ENCODE peak calls at places on chromosomes 2 and 18, in eight cellular contexts. Y is K562, X is Peyer's patch, U is transverse colon, V is testis, S is IMR-90, A is suprapubic skin, T is breast epithelium. J is an unnamed sample.
A peak's percentile ranks its signal among the peaks of the same experiment; 100 is the strongest.

GRCh38 chr2:218291318-218291933 is 877 bp downstream of the TMBIM1 start:
- DNase-seq in Y (no peak), X (peak; percentile 63), U (no peak), V (no peak), S (peak; percentile 31), A (peak; percentile 63), T (no peak), J (no peak)

GRCh38 chr2:38060206-38060605 is 15.7 kb downstream of the CYP1B1 start:
- DNase-seq in Y (no peak), X (no peak), U (no peak), V (no peak), S (no peak), A (no peak), T (no peak), J (no peak)

GRCh38 chr18:48945953-48946217 is 4.9 kb downstream of the SMAD7 start:
- DNase-seq in Y (no peak), X (no peak), U (no peak), V (no peak), S (no peak), A (no peak), T (no peak), J (no peak)

GRCh38 chr2:136284226-136285119 is 166.5 kb upstream of the CXCR4 start:
- DNase-seq in Y (no peak), X (no peak), U (no peak), V (no peak), S (no peak), A (no peak), T (no peak), J (no peak)

GRCh38 chr2:23561088-23561487 is 176.1 kb downstream of the KLHL29 start:
- DNase-seq in Y (no peak), X (no peak), U (no peak), V (no peak), S (peak; percentile 54), A (no peak), T (no peak), J (peak; percentile 55)

GRCh38 chr2:118576109-118576855 is 271.2 kb downstream of the EN1 start:
- DNase-seq in Y (no peak), X (no peak), U (no peak), V (no peak), S (no peak), A (no peak), T (no peak), J (no peak)

GRCh38 chr18:22694954-22695353 is 238.2 kb upstream of the RBBP8 start:
- DNase-seq in Y (peak; percentile 53), X (peak; percentile 52), U (no peak), V (no peak), S (peak; percentile 98), A (no peak), T (no peak), J (peak; percentile 91)

GRCh38 chr2:218354850-218355443 is 1.7 kb upstream of the CATIP start:
- DNase-seq in Y (no peak), X (peak; percentile 76), U (peak; percentile 26), V (peak; percentile 70), S (no peak), A (no peak), T (no peak), J (no peak)

GRCh38 chr2:207470700-207471070 is 59.1 kb upstream of the CREB1 start:
- DNase-seq in Y (no peak), X (no peak), U (no peak), V (no peak), S (no peak), A (no peak), T (no peak), J (no peak)

GRCh38 chr2:136115183-136115751 is 2.7 kb downstream of the CXCR4 start:
- DNase-seq in Y (no peak), X (peak; percentile 76), U (no peak), V (no peak), S (no peak), A (no peak), T (no peak), J (no peak)

GRCh38 chr2:162123806-162124758 is 28.0 kb downstream of the GCG start:
- DNase-seq in Y (peak; percentile 67), X (no peak), U (no peak), V (no peak), S (peak; percentile 63), A (no peak), T (no peak), J (no peak)

GRCh38 chr2:169351725-169352124 is 10.6 kb downstream of the LRP2 start:
- DNase-seq in Y (no peak), X (no peak), U (no peak), V (no peak), S (no peak), A (no peak), T (no peak), J (no peak)

GRCh38 chr2:239991689-239992314 is 33.3 kb downstream of the NDUFA10 start:
- DNase-seq in Y (peak; percentile 45), X (no peak), U (no peak), V (peak; percentile 49), S (peak; percentile 68), A (no peak), T (no peak), J (peak; percentile 35)

GRCh38 chr2:197615033-197615652 is 60.2 kb downstream of the RFTN2 start:
- DNase-seq in Y (no peak), X (no peak), U (peak; percentile 52), V (no peak), S (no peak), A (no peak), T (no peak), J (no peak)

GRCh38 chr2:215684448-215685217 is 248.8 kb upstream of the FN1 start:
- DNase-seq in Y (peak; percentile 25), X (no peak), U (no peak), V (no peak), S (peak; percentile 76), A (no peak), T (no peak), J (no peak)

GRCh38 chr2:242034996-242035814 is 165.7 kb downstream of the RTP5 start:
- DNase-seq in Y (no peak), X (peak; percentile 40), U (no peak), V (peak; percentile 54), S (no peak), A (no peak), T (peak; percentile 35), J (no peak)

GRCh38 chr2:55056024-55056521 is 5.8 kb upstream of the RTN4 start:
- DNase-seq in Y (peak; percentile 74), X (no peak), U (no peak), V (no peak), S (peak; percentile 47), A (no peak), T (no peak), J (no peak)

GRCh38 chr2:111194835-111195621 is 74.3 kb downstream of the BCL2L11 start:
- DNase-seq in Y (peak; percentile 57), X (peak; percentile 80), U (peak; percentile 52), V (no peak), S (no peak), A (no peak), T (no peak), J (no peak)

GRCh38 chr18:2589345-2590060 is 18.1 kb downstream of the NDC80 start:
- DNase-seq in Y (no peak), X (no peak), U (no peak), V (no peak), S (no peak), A (no peak), T (no peak), J (no peak)

GRCh38 chr2:37797081-37797480 is 125.6 kb upstream of the CDC42EP3 start:
- DNase-seq in Y (no peak), X (no peak), U (no peak), V (no peak), S (peak; percentile 51), A (no peak), T (no peak), J (no peak)

GRCh38 chr2:171320208-171320621 is 113.6 kb downstream of the METTL8 start:
- DNase-seq in Y (no peak), X (no peak), U (no peak), V (no peak), S (no peak), A (no peak), T (no peak), J (no peak)
- TF ChIP-seq POLR2A in Y (no peak), X (no peak), U (no peak), V (no peak), S (no peak), A (no peak), T (no peak), J (no peak)

GRCh38 chr2:170714156-170715061 is 728 bp upstream of the SP5 start:
- DNase-seq in Y (peak; percentile 85), X (peak; percentile 58), U (peak; percentile 49), V (peak; percentile 61), S (no peak), A (peak; percentile 76), T (no peak), J (peak; percentile 39)
- TF ChIP-seq POLR2A in Y (peak; percentile 44), X (no peak), U (no peak), V (no peak), S (no peak), A (no peak), T (no peak), J (peak; percentile 44)

GRCh38 chr2:52064234-52064633 is 1032.3 kb upstream of the NRXN1 start:
- DNase-seq in Y (no peak), X (no peak), U (no peak), V (no peak), S (no peak), A (no peak), T (no peak), J (no peak)
- TF ChIP-seq POLR2A in Y (no peak), X (no peak), U (no peak), V (no peak), S (no peak), A (no peak), T (no peak), J (no peak)

DNA sequence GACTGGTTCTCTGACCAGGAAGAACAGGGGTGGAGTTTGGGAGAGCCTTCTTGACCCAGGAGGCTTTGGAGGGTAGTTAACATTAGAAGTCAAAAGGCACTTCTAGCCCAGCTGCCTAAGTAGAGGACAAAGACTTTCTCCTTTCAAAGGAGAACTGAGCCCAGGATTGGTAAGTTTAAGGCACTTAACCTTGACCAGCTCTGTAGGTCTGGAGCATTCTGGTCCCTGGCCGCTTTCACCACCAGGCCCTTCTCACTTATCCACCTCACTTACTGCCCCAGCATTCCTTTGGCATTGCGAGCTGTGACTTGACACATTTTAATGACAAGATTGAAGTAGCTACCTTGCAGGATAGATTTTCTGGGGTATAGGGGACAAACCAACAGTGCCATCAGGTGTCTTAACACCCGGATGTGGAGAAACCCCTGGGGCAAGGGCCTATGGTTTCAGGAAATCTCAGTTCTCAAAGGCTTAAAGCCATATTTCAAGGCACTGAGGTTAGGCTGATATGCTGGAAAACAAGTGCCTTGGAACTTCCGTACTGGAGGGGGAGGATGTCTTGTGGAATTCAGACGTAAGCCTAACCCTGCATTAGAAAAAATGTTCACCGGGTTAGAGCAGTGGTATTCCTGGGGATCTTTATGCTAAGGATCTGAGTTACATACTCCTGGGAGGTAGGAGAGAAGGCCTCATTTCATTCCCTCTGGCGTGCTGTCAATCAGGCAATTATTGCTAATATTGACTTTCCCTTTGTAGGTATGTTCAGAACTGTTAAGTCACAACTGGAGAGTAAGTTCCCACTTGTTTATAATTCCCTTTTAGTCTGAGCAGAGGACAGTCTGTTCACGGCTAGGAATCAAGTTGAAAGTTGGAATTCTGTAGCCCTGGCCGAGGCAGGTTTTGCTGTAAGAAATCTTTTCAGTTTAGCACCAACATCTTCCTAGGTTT is 4.3 kb downstream of the C2orf68 start:
- DNase-seq in Y (no peak), X (no peak), U (no peak), V (no peak), S (no peak), A (no peak), T (no peak), J (no peak)
- TF ChIP-seq POLR2A in Y (no peak), X (no peak), U (no peak), V (no peak), S (no peak), A (no peak), T (no peak), J (no peak)

J was measured in uterus.